ENCODE peak calls at places on chromosomes 12 and 14, in six cellular contexts. V is heart left ventricle; I is effector memory CD4-positive, alpha-beta T cell; B is heart right ventricle; T is OCI-LY7; K is H1. P is an unnamed sample. For H3K4me1, the result is how much of the 10 kb centered on the place peaks cover.

GRCh38 chr12:1691123-1692007 is 495 bp downstream of the ADIPOR2 start:
- DNase-seq in V (peak), I (no peak), B (peak), T (peak), K (peak), P (no peak)

GRCh38 chr12:123243851-123244250 is 10.6 kb downstream of the MTRFR start:
- DNase-seq in V (no peak), I (no peak), B (no peak), T (no peak), K (no peak), P (no peak)

GRCh38 chr12:6092784-6093722 is 31.4 kb downstream of the VWF start:
- DNase-seq in V (no peak), I (no peak), B (peak), T (no peak), K (no peak), P (no peak)

GRCh38 chr12:13390381-13390856 is 193.9 kb downstream of the EMP1 start:
- DNase-seq in V (peak), I (no peak), B (peak), T (no peak), K (peak), P (no peak)

GRCh38 chr14:67166450-67166853 is 22.8 kb upstream of the GARIN2 start:
- DNase-seq in V (no peak), I (no peak), B (no peak), T (peak), K (no peak), P (no peak)

GRCh38 chr14:36747411-36748184 is 85.9 kb downstream of the PAX9 start:
- DNase-seq in V (no peak), I (no peak), B (no peak), T (peak), K (no peak), P (no peak)

GRCh38 chr14:52026921-52027320 is 37.6 kb downstream of the RTRAF start:
- DNase-seq in V (no peak), I (no peak), B (no peak), T (no peak), K (no peak), P (no peak)

GRCh38 chr12:72288436-72288835 is 16.3 kb downstream of the TRHDE start:
- DNase-seq in V (no peak), I (no peak), B (no peak), T (no peak), K (no peak), P (no peak)

GRCh38 chr14:99660006-99660566 is 15.2 kb downstream of the HHIPL1 start:
- DNase-seq in V (peak), I (no peak), B (no peak), T (no peak), K (peak), P (no peak)

GRCh38 chr12:90065301-90065801 is 356.7 kb upstream of the ATP2B1 start:
- DNase-seq in V (no peak), I (no peak), B (no peak), T (no peak), K (no peak), P (no peak)

GRCh38 chr12:73547421-73547820 is 990.2 kb upstream of the ATXN7L3B start:
- DNase-seq in V (no peak), I (no peak), B (no peak), T (no peak), K (no peak), P (no peak)

GRCh38 chr14:103126873-103127304 is 3.6 kb downstream of the TNFAIP2 start:
- DNase-seq in V (peak), I (no peak), B (peak), T (no peak), K (peak), P (no peak)

GRCh38 chr12:11710431-11710830 is 61.0 kb downstream of the ETV6 start:
- DNase-seq in V (no peak), I (no peak), B (no peak), T (no peak), K (no peak), P (no peak)

GRCh38 chr12:68521321-68521839 is 89.3 kb upstream of the RAP1B start:
- DNase-seq in V (no peak), I (no peak), B (no peak), T (no peak), K (no peak), P (no peak)

GRCh38 chr12:46661161-46661845 is 164.5 kb downstream of the SLC38A4 start:
- DNase-seq in V (no peak), I (no peak), B (no peak), T (peak), K (no peak), P (no peak)

GRCh38 chr12:123723011-123723410 is 10.9 kb downstream of the ATP6V0A2 start:
- DNase-seq in V (no peak), I (no peak), B (no peak), T (no peak), K (no peak), P (no peak)

GRCh38 chr14:55780156-55780946 is 200.3 kb downstream of the KTN1 start:
- DNase-seq in V (no peak), I (no peak), B (no peak), T (no peak), K (no peak), P (peak)

GRCh38 chr12:1518763-1519516 is 75.4 kb downstream of the FBXL14 start:
- DNase-seq in V (no peak), I (no peak), B (no peak), T (no peak), K (no peak), P (no peak)

GRCh38 chr14:57501039-57501557 is 7.4 kb upstream of the CCDC198 start:
- DNase-seq in V (no peak), I (no peak), B (no peak), T (no peak), K (no peak), P (no peak)

GRCh38 chr14:57498659-57499058 is 5.0 kb upstream of the CCDC198 start:
- DNase-seq in V (no peak), I (no peak), B (no peak), T (no peak), K (no peak), P (no peak)

GRCh38 chr14:57498035-57498434 is 4.4 kb upstream of the CCDC198 start:
- DNase-seq in V (no peak), I (no peak), B (no peak), T (no peak), K (no peak), P (no peak)

DNA sequence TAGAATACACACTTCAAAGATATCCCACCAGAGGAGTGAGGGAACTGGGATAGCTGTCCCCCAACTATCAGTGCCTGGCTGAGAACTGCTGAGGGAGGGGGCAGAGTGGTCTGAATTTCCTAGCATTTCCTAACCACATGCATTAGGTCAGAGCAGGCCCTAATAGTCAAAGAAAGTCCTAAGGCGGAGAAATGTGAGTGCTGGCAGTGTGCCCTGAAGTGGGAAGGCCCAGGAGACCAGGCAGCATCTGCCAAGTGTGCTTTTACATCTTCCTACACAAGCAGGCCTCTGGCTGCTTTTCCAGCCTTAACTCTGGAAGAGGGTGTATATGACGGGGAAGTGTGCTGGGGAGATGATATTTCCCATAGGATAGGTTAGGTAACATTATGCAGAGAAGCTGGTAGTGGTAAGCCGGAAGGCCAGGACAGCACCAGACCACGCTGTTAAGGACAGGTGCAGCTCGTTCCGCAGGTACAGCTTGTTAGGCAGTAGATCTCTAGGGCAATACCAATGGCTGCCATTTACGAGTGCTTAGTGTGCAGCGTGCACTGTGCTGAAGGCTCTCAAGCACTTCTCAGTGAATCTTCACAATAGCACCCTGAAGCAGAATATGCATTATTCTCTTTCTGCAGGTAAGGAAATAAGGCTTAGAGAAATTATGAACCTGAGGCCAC is 9.1 kb upstream of the CCDC198 start:
- DNase-seq in V (no peak), I (no peak), B (peak), T (no peak), K (no peak), P (no peak)
- H3K4me1 ChIP-seq in V (under half), I (under half), B (under half), T (under half), K (under half), P (under half)

DNA sequence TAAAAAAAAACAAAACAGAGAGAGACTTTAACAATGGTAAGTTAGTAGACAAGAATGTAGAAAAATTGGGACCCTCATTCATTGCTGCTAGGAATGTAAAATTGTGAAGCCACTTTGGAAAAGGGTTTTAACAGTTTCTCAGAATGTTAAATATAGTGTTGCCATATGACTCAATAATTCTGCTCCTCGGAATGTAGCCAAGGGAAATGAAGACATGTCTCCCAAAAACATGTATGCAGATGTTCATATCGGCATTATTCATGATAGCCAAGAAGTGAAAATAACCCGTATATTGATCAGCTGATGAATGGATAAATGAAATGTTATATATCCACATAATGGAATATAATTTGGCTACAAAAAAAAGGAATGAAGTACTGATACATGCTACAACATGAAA is 132.3 kb downstream of the DAAM1 start:
- DNase-seq in V (no peak), I (no peak), B (no peak), T (no peak), K (no peak), P (no peak)
- H3K4me3 ChIP-seq in V (no peak), I (no peak), B (no peak), T (no peak), K (no peak), P (no peak)

GRCh38 chr14:101937926-101938767 is 26.2 kb upstream of the DYNC1H1 start:
- DNase-seq in V (no peak), I (no peak), B (no peak), T (no peak), K (no peak), P (no peak)
- H3K4me1 ChIP-seq in V (under half), I (under half), B (under half), T (under half), K (under half), P (under half)

DNA sequence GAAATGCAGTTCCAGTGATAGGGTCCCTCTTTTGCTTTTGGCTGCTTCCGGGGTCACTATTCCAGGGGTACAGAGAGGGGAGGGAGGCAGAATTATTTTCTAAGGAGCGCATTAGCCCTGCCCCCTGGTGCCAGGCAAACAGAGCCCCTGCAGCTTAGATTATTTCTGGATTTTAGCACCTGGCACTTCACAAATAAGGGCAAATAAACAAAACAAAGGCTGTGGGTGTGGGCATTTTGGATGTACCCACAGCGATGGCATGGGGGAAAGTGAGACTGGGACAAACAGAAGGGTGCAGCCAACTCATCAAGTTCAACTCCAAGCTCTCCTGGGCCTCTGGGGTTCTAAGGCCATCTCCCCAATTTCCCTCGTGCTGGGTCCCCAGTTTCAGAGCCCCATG is 20.3 kb downstream of the ASB2 start:
- DNase-seq in V (no peak), I (no peak), B (no peak), T (no peak), K (no peak), P (no peak)
- H3K4me3 ChIP-seq in V (no peak), I (peak), B (no peak), T (peak), K (no peak), P (no peak)

P was measured in vagina.